ENCODE peak calls at places on chromosomes 1 and 21, in four cellular contexts. D, L, K and J are unnamed samples.

GRCh38 chr21:29372063-29372802 is 73.5 kb downstream of the BACH1 start:
- DNase-seq in D (peak), L (peak), K (peak), J (peak)

GRCh38 chr1:29682918-29683314 is 446.6 kb downstream of the PTPRU start:
- DNase-seq in D (no peak), L (no peak), K (no peak), J (no peak)

GRCh38 chr1:223210786-223211115 is 67.7 kb upstream of the TLR5 start:
- DNase-seq in D (no peak), L (no peak), K (no peak), J (no peak)

GRCh38 chr1:93143136-93143535 is 37.1 kb downstream of the TMED5 start:
- DNase-seq in D (no peak), L (no peak), K (no peak), J (peak)

GRCh38 chr1:33436557-33437296 is 5.8 kb upstream of the PHC2 start:
- DNase-seq in D (no peak), L (no peak), K (no peak), J (no peak)

GRCh38 chr1:234272656-234273312 is 100.5 kb upstream of the COA6 start:
- DNase-seq in D (no peak), L (no peak), K (no peak), J (no peak)

GRCh38 chr21:17931080-17931479 is 111.9 kb upstream of the C21orf91 start:
- DNase-seq in D (no peak), L (no peak), K (no peak), J (peak)

GRCh38 chr1:168488153-168488552 is 55.6 kb downstream of the XCL2 start:
- DNase-seq in D (no peak), L (peak), K (peak), J (no peak)

GRCh38 chr1:241964550-241965241 is 7.1 kb downstream of the BECN2 start:
- DNase-seq in D (no peak), L (no peak), K (no peak), J (no peak)

GRCh38 chr1:162678439-162678838 is 46.2 kb downstream of the DDR2 start:
- DNase-seq in D (no peak), L (no peak), K (peak), J (no peak)

GRCh38 chr1:246365708-246366107 is 141.4 kb downstream of the SMYD3 start:
- DNase-seq in D (no peak), L (no peak), K (no peak), J (peak)

GRCh38 chr1:10712568-10712967 is 83.9 kb downstream of the CASZ1 start:
- DNase-seq in D (no peak), L (no peak), K (no peak), J (no peak)

GRCh38 chr21:20031807-20032206 is 966.4 kb upstream of the NCAM2 start:
- DNase-seq in D (no peak), L (no peak), K (no peak), J (no peak)

GRCh38 chr1:199129247-199129646 is 490.4 kb downstream of the PTPRC start:
- DNase-seq in D (no peak), L (no peak), K (no peak), J (no peak)

GRCh38 chr1:21963477-21964217 is 13.2 kb upstream of the CELA3B start:
- DNase-seq in D (peak), L (no peak), K (peak), J (peak)

GRCh38 chr1:165056914-165057313 is 299.6 kb downstream of the LMX1A start:
- DNase-seq in D (no peak), L (no peak), K (no peak), J (no peak)

GRCh38 chr1:197218857-197219256 is 49.2 kb upstream of the CRB1 start:
- DNase-seq in D (no peak), L (no peak), K (no peak), J (peak)

GRCh38 chr1:27601321-27601770 is 2.6 kb downstream of the AHDC1 start:
- DNase-seq in D (no peak), L (no peak), K (no peak), J (no peak)

GRCh38 chr1:27598288-27598687 is 5.7 kb downstream of the AHDC1 start:
- DNase-seq in D (no peak), L (no peak), K (peak), J (no peak)

GRCh38 chr1:27598902-27599528 is 4.9 kb downstream of the AHDC1 start:
- DNase-seq in D (peak), L (no peak), K (peak), J (no peak)

GRCh38 chr1:27600500-27601175 is 3.3 kb downstream of the AHDC1 start:
- DNase-seq in D (no peak), L (no peak), K (peak), J (no peak)

DNA sequence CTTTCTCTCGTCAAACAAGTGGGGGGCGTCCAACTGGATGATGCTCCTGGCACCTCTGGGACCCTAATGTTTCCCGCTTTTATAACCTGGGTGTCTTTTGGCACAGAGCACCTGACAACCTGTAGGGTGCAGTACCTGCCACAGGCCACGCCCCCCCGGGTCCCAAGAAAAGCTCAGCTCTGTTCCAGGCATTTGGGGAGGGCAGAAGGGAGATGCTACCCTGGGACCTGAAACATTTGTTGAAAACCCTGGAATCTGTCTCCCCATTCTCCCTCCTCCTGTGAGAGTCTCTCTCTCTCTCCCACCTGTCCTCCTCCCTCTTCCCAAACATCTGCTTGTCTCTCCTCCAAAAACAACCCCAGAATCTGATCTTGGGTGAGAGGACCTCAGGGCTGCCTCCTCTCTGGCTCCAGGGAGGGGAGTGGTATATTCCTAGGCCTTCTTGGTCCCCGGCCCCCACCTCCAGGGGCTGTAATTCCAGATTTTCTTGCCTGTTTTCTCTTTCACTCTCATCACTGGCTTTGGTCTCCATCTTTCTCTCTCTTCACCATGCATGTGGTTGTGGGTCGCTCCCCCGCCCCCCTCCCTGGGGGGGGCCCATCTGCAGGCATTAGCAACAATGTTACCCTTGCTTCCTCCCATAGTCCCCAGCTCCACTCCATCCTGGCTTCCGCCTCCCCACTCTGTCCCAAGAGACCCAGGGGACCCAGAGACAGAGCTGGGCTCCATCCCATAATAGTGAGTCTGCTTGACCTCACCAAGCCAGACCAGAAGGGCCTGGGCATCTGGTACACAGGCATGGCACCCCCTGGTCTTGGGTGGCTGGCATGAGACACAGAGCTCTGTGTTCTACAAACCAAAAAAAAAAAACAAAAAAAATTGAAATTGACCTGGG is 4.1 kb downstream of the AHDC1 start:
- DNase-seq in D (no peak), L (no peak), K (peak), J (no peak)
- H3K4me3 ChIP-seq in D (peak), L (no peak), K (peak), J (no peak)

DNA sequence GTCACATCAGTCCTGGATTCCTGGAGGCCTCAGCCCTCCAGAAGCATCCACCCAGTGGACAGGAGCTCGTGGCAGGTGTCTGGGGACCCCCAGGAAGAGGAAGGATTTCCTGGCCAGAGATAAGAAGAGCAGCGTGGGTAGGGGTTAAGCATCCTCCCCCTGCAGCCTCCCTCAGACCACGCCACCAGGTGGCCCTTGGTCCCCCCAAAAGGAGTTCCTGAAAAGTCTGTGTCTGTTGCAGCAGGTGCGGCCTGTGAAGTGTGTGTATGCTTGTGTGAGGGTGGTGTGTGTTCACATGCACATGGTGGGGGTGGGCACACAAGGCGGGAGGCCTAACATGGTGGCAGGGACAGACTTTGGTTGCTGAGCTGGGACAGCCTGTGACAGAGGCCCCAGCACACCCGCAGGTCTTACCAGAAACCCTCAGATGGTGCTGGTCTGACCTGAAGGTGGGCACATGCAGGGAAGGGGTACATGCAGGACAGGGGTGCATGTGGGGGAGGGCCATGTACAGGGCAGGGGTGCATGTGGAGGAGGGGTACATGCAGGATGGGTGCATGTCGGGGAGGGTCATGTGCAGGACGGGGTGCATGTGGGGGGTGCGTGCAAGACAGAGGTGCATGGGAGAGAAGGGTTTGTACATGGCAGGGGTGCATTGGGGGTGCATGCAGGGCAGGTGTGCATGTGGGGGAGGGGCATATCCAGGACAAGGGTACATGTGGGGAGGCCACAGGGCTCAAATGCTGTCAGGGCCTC is 18.2 kb upstream of the RUNX3 start:
- DNase-seq in D (no peak), L (no peak), K (no peak), J (no peak)
- TF ChIP-seq CTCF in D (no peak), L (no peak), K (no peak), J (no peak)

GRCh38 chr1:201481004-201481380 is 12.0 kb upstream of the PHLDA3 start:
- DNase-seq in D (no peak), L (no peak), K (no peak), J (no peak)
- H3K4me3 ChIP-seq in D (peak), L (no peak), K (peak), J (peak)

DNA sequence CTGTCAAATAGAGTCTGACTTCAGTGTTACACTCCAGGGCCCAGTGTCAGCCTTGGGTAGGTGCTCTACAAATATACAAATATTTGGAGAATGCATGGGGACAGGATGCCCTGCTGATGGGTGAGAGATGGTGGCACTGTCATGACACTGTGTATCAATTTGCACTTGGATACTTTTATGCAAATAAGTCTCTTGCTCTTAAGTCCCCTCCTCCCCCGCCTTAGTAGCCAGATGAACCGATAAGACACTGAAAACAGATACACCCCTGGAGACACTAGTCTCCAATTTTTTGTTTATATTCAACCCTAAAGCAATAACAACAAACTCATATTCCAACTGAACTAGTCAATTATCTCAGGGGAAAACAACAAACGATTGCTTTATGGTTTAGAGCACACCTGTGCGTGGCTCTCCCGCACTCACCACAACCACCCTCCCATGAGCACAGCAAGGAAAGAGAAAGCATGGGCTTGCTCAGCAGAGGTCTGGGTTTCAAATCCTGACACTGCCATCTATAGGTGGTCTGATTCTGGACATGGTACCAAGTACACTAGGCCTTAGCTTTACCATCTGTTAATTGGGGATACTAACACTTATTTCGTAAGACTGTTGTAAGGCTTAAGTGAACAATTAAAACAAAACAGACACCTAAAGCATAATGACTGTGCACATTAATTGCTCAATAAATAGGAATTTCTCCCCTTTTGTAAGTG is 50.3 kb downstream of the HIVEP3 start:
- DNase-seq in D (no peak), L (no peak), K (no peak), J (peak)
- TF ChIP-seq CTCF in D (no peak), L (no peak), K (no peak), J (peak)

DNA sequence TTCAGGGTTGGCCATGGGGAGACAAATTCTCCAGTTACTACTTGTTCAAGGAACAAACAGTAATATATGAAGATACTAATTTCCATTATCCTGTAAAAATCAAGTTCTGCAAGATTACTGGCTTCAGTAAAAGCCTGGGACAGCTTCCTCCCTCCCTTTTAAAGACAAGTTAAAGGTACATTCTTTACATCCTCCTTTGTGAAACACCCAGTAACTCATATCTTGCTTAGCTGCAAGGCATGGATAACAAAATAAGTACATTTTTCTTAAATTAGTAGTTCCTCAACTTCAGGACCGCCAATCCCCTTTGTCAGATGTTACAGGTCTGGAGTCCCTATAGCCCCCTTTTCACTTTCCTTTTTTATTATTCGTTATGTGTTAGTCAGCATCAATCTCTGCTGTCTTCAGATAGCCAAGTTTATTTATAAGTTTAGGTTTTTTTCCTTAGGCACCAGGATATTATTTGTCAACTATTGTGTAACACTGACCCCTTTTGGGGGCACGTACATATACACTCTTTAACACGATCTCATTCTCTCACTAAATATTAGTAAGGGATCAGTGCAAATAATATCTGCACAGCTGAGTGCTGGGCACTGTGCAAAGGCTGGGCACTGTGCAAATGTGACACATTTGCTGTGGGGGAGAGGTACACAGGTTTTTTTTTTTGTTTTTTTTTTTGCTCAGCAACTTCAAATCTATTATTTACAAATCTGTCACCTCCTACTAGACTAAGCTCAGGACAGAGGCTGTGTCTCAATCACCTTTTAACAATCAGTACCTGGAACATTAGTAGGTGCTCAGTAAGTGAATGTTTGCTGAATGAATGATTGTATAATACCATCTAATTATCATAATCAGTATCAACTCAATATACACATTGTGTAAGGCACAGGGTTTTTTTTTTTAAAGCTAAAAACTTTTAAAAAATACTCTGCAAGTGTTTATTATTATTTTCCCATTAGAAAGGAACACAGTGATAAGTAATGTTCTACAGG is 9.6 kb downstream of the ERRFI1 start:
- DNase-seq in D (no peak), L (no peak), K (no peak), J (peak)
- H3K4me3 ChIP-seq in D (peak), L (no peak), K (no peak), J (no peak)

GRCh38 chr21:45502600-45502999 is 39.6 kb downstream of the SLC19A1 start:
- DNase-seq in D (no peak), L (no peak), K (peak), J (peak)
- TF ChIP-seq CTCF in D (no peak), L (no peak), K (no peak), J (no peak)

GRCh38 chr1:179745131-179745611 is 2.1 kb downstream of the FAM163A start:
- DNase-seq in D (no peak), L (no peak), K (no peak), J (no peak)

GRCh38 chr1:179742717-179743678 is at the start of gene FAM163A:
- DNase-seq in D (no peak), L (no peak), K (no peak), J (no peak)

GRCh38 chr1:179742291-179742690 is 800 bp upstream of the FAM163A start:
- DNase-seq in D (no peak), L (no peak), K (no peak), J (no peak)

GRCh38 chr1:179744401-179745130 is 1.5 kb downstream of the FAM163A start:
- DNase-seq in D (no peak), L (no peak), K (no peak), J (no peak)

GRCh38 chr1:179743679-179744400 is 749 bp downstream of the FAM163A start:
- DNase-seq in D (no peak), L (no peak), K (no peak), J (no peak)
- H3K4me3 ChIP-seq in D (peak), L (no peak), K (peak), J (no peak)

DNA sequence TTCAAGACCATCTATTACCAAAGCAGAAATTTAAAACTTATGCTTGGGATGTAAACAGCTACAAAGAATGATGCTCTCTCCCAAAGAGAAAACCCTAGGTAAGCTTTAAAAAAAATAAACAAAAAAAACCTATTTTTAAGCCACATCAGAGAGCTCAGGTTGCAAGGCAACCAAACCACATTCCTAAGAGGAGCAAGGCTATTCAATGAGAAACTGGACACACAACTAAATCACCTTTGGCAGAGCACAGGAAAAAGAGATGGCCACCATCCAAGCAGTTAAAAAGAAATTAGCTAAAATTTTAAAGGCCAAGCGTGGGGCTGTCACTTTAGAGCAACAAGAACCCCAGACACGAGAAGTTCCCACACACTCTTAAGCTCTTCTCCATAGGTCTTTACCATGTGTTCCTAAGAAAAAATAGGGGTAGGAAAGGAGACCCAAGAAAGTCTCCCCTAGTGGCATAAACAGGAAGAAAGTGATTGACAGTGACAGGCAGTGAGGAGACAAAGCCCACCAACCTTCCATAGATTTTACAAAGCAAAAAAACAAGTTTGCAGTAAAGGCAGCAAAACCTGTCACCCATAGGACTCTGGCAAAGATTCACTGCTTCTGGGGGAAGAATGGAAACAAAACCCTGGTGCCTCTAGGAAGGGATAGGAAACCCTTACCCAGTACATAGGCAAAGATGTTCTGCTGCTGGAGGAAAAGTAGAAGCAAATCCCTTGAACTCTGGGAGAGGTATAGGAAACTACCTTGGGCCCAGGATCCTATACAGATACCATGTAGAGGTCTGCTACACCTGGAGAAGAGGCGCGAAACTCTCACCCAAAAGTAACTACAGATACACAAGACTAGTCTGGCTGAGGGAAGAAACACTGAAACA is 68.5 kb downstream of the FOXJ3 start:
- DNase-seq in D (no peak), L (no peak), K (no peak), J (no peak)
- TF ChIP-seq CTCF in D (no peak), L (no peak), K (no peak), J (peak)